ENCODE peak calls at places on chromosomes 1 and 21, in five cellular contexts. V, D, U, Y and O are unnamed samples.

GRCh38 chr1:107246775-107247345 is 106.0 kb downstream of the NTNG1 start:
- DNase-seq in V (no peak), D (no peak), U (no peak), Y (no peak), O (no peak)

GRCh38 chr1:198935371-198935921 is 296.6 kb downstream of the PTPRC start:
- DNase-seq in V (no peak), D (no peak), U (peak; percentile 98), Y (peak; percentile 52), O (no peak)

GRCh38 chr1:167330601-167331293 is 110.1 kb downstream of the POU2F1 start:
- DNase-seq in V (no peak), D (no peak), U (no peak), Y (no peak), O (no peak)

GRCh38 chr21:40765771-40766170 is 81.2 kb downstream of the DSCAM start:
- DNase-seq in V (no peak), D (no peak), U (no peak), Y (no peak), O (no peak)

GRCh38 chr1:206905295-206906164 is 8.3 kb downstream of the IL24 start:
- DNase-seq in V (no peak), D (no peak), U (peak; percentile 85), Y (peak; percentile 93), O (no peak)

GRCh38 chr1:48823161-48823560 is 46.5 kb upstream of the BEND5 start:
- DNase-seq in V (no peak), D (no peak), U (no peak), Y (no peak), O (no peak)

GRCh38 chr1:186900539-186901237 is 71.9 kb downstream of the PLA2G4A start:
- DNase-seq in V (no peak), D (no peak), U (no peak), Y (no peak), O (no peak)

GRCh38 chr1:231663211-231663792 is 36.7 kb downstream of the DISC1 start:
- DNase-seq in V (no peak), D (no peak), U (peak; percentile 85), Y (no peak), O (no peak)

GRCh38 chr1:66497910-66498309 is 36.0 kb upstream of the SGIP1 start:
- DNase-seq in V (no peak), D (no peak), U (no peak), Y (no peak), O (no peak)

GRCh38 chr1:58084266-58084665 is 462.3 kb downstream of the OMA1 start:
- DNase-seq in V (no peak), D (no peak), U (no peak), Y (no peak), O (no peak)

GRCh38 chr1:158246650-158247049 is 7.6 kb upstream of the CD1A start:
- DNase-seq in V (no peak), D (no peak), U (no peak), Y (no peak), O (no peak)

GRCh38 chr1:54399765-54400164 is 6.4 kb downstream of the SSBP3 start:
- DNase-seq in V (no peak), D (no peak), U (no peak), Y (no peak), O (no peak)

GRCh38 chr21:25515484-25516405 is 91.5 kb downstream of the MRPL39 start:
- DNase-seq in V (no peak), D (no peak), U (no peak), Y (no peak), O (no peak)

GRCh38 chr1:234120327-234120944 is 216.0 kb downstream of the SLC35F3 start:
- DNase-seq in V (no peak), D (no peak), U (no peak), Y (no peak), O (no peak)

GRCh38 chr1:60886793-60887331 is 195.5 kb upstream of the NFIA start:
- DNase-seq in V (peak; percentile 68), D (peak; percentile 70), U (no peak), Y (no peak), O (no peak)

GRCh38 chr21:44800971-44801467 is 601 bp downstream of the UBE2G2 start:
- DNase-seq in V (no peak), D (no peak), U (peak; percentile 49), Y (peak; percentile 73), O (no peak)

GRCh38 chr21:36478207-36478701 is 1.7 kb downstream of the CLDN14 start:
- DNase-seq in V (no peak), D (no peak), U (peak; percentile 78), Y (peak; percentile 98), O (no peak)

GRCh38 chr1:185559684-185560310 is 174.4 kb upstream of the HMCN1 start:
- DNase-seq in V (peak; percentile 54), D (peak; percentile 72), U (peak; percentile 61), Y (no peak), O (peak; percentile 4)

GRCh38 chr1:17833661-17834501 is 78.7 kb downstream of the ACTL8 start:
- DNase-seq in V (no peak), D (peak; percentile 8), U (no peak), Y (no peak), O (no peak)

GRCh38 chr1:94300731-94301130 is 63.3 kb upstream of the ARHGAP29 start:
- DNase-seq in V (no peak), D (no peak), U (no peak), Y (no peak), O (no peak)

GRCh38 chr1:43551396-43551888 is 20.8 kb downstream of the PTPRF start:
- DNase-seq in V (no peak), D (no peak), U (no peak), Y (no peak), O (no peak)
- H2BK12ac ChIP-seq in V (peak overlapping the region; percentile 100), D (peak overlapping the region; percentile 26), U (no peak overlapping the region), Y (peak overlapping the region; percentile 63), O (no peak overlapping the region)

GRCh38 chr1:214857716-214858115 is 224.8 kb upstream of the KCNK2 start:
- DNase-seq in V (no peak), D (no peak), U (peak; percentile 79), Y (no peak), O (no peak)

GRCh38 chr1:214864896-214865688 is 217.4 kb upstream of the KCNK2 start:
- DNase-seq in V (no peak), D (no peak), U (peak; percentile 60), Y (peak; percentile 15), O (no peak)

GRCh38 chr1:214859647-214860046 is 222.9 kb upstream of the KCNK2 start:
- DNase-seq in V (no peak), D (no peak), U (no peak), Y (no peak), O (no peak)

GRCh38 chr1:214861615-214862014 is 220.9 kb upstream of the KCNK2 start:
- DNase-seq in V (no peak), D (no peak), U (no peak), Y (no peak), O (no peak)

GRCh38 chr1:214862421-214862820 is 220.1 kb upstream of the KCNK2 start:
- DNase-seq in V (no peak), D (no peak), U (no peak), Y (no peak), O (no peak)
- H2BK12ac ChIP-seq in V (no peak overlapping the region), D (no peak overlapping the region), U (no peak overlapping the region), Y (no peak overlapping the region), O (no peak overlapping the region)

GRCh38 chr1:6026095-6026809 is 19.4 kb upstream of the KCNAB2 start:
- DNase-seq in V (peak; percentile 83), D (peak; percentile 92), U (no peak), Y (peak; percentile 50), O (no peak)

GRCh38 chr1:6023346-6023745 is 22.3 kb upstream of the KCNAB2 start:
- DNase-seq in V (no peak), D (no peak), U (no peak), Y (no peak), O (no peak)

GRCh38 chr1:6025269-6026094 is 20.2 kb upstream of the KCNAB2 start:
- DNase-seq in V (no peak), D (no peak), U (no peak), Y (no peak), O (no peak)

GRCh38 chr1:6022193-6022592 is 23.5 kb upstream of the KCNAB2 start:
- DNase-seq in V (no peak), D (no peak), U (no peak), Y (no peak), O (no peak)

GRCh38 chr1:6024376-6024775 is 21.3 kb upstream of the KCNAB2 start:
- DNase-seq in V (no peak), D (no peak), U (no peak), Y (no peak), O (no peak)
- H2BK12ac ChIP-seq in V (no peak overlapping the region), D (no peak overlapping the region), U (no peak overlapping the region), Y (no peak overlapping the region), O (no peak overlapping the region)

GRCh38 chr1:116560704-116561490 is 9.9 kb downstream of the CD58 start:
- DNase-seq in V (no peak), D (no peak), U (no peak), Y (no peak), O (no peak)

GRCh38 chr1:116561563-116561962 is 9.3 kb downstream of the CD58 start:
- DNase-seq in V (no peak), D (no peak), U (no peak), Y (no peak), O (no peak)

GRCh38 chr1:116558140-116558549 is 12.7 kb downstream of the CD58 start:
- DNase-seq in V (no peak), D (no peak), U (no peak), Y (no peak), O (no peak)

GRCh38 chr1:116557323-116557878 is 13.4 kb downstream of the CD58 start:
- DNase-seq in V (no peak), D (no peak), U (no peak), Y (no peak), O (no peak)

DNA sequence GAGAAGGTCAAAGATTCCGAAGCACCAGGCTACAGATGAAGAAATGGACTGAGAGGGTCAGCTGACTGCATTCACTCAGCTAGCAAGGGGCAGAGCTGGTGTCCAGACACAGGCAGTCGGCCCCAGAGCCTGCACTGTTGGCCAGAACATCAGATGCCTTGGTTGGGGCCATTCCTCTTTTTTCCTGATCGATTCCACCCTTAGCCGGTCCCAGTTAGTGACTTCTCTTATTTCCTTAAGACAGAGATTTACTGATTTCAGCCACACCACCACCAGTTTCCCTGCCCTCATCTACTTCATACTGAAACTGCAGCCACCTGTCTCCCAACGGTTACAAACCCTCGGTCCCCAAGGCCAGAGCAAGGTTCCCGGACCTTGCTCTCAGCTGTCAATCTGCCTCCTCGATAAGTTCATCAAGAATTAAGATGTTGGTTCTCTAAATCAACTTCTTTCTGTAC is 11.5 kb downstream of the CD58 start:
- DNase-seq in V (no peak), D (no peak), U (no peak), Y (no peak), O (no peak)
- H2BK12ac ChIP-seq in V (no peak overlapping the region), D (no peak overlapping the region), U (no peak overlapping the region), Y (no peak overlapping the region), O (no peak overlapping the region)

GRCh38 chr1:230281531-230281930 is 144.6 kb downstream of the PGBD5 start:
- DNase-seq in V (no peak), D (no peak), U (no peak), Y (no peak), O (no peak)

GRCh38 chr1:230284891-230285290 is 141.2 kb downstream of the PGBD5 start:
- DNase-seq in V (no peak), D (no peak), U (no peak), Y (no peak), O (no peak)

GRCh38 chr1:230282157-230282556 is 144.0 kb downstream of the PGBD5 start:
- DNase-seq in V (no peak), D (no peak), U (no peak), Y (no peak), O (no peak)

GRCh38 chr1:230285351-230285750 is 140.8 kb downstream of the PGBD5 start:
- DNase-seq in V (no peak), D (no peak), U (no peak), Y (no peak), O (no peak)

GRCh38 chr1:230283678-230284077 is 142.5 kb downstream of the PGBD5 start:
- DNase-seq in V (no peak), D (no peak), U (no peak), Y (no peak), O (no peak)
- H2BK12ac ChIP-seq in V (no peak overlapping the region), D (no peak overlapping the region), U (no peak overlapping the region), Y (no peak overlapping the region), O (no peak overlapping the region)